ENCODE peak calls at places on chromosomes 11 and 22, in five cellular contexts. J is SK-N-SH, E is GM12878, Z is K562, V is H1. M is an unnamed sample.

GRCh38 chr11:70127653-70128434 is 49.7 kb downstream of the ANO1 start:
- DNase-seq in V (no peak), J (no peak), E (no peak), Z (no peak), M (no peak)

GRCh38 chr11:72308226-72309073 is 64.5 kb upstream of the PHOX2A start:
- DNase-seq in J (peak; percentile 81), Z (peak; percentile 49), V (no peak), E (no peak), M (no peak)

GRCh38 chr11:100849009-100849913 is 162.2 kb downstream of the ARHGAP42 start:
- DNase-seq in J (no peak), Z (no peak), E (no peak), V (no peak), M (no peak)

GRCh38 chr11:85823816-85824215 is 12.9 kb upstream of the SYTL2 start:
- DNase-seq in Z (no peak), V (no peak), E (no peak), J (no peak), M (no peak)

GRCh38 chr11:124199702-124200101 is 16.6 kb downstream of the OR10D3 start:
- DNase-seq in V (no peak), Z (no peak), J (no peak), E (no peak), M (no peak)

GRCh38 chr22:31327786-31328544 is 18.2 kb downstream of the PATZ1 start:
- DNase-seq in J (no peak), E (no peak), Z (no peak), V (no peak), M (no peak)

GRCh38 chr11:34454308-34455032 is 15.7 kb downstream of the CAT start:
- DNase-seq in J (no peak), Z (no peak), V (no peak), E (no peak), M (no peak)

GRCh38 chr11:32045456-32045855 is 45.4 kb upstream of the RCN1 start:
- DNase-seq in Z (no peak), J (no peak), V (no peak), E (no peak), M (no peak)

GRCh38 chr11:100812517-100812916 is 125.4 kb downstream of the ARHGAP42 start:
- DNase-seq in J (no peak), Z (no peak), E (no peak), V (no peak), M (no peak)

GRCh38 chr11:21260101-21260500 is 590.7 kb downstream of the NELL1 start:
- DNase-seq in J (no peak), Z (no peak), V (no peak), E (no peak), M (no peak)

DNA sequence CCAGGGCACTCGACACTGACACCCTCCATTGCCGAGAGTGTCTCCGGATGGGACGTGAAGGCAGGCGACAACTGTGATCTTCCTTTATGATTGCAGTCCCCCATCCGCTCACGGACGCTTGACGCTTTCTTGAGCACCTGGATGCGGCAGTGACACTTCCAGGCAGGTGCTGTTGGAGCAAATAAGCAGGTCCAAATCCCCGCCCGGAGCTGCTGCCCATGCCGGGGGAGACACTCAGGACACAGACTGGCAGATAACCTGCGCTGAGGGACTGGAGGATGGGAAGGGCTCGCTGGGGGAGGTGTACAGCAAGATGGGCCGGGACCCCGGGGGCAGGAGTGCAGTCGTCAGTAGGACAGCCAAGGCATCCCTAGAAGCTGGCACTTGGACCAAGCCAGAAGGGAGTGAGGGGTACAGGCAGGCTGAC is 1403.5 kb downstream of the BRD1 start:
- DNase-seq in Z (no peak), V (no peak), J (no peak), E (no peak), M (no peak)
- TF ChIP-seq CHD2 in Z (no peak), V (no peak), J (no peak), E (no peak), M (no peak)

GRCh38 chr22:17788023-17788330 is 13.7 kb upstream of the BID start:
- DNase-seq in E (no peak), J (no peak), V (no peak), Z (no peak), M (no peak)
- TF ChIP-seq POLR2AphosphoS5 in E (no peak), J (no peak), V (no peak), Z (no peak), M (no peak)

DNA sequence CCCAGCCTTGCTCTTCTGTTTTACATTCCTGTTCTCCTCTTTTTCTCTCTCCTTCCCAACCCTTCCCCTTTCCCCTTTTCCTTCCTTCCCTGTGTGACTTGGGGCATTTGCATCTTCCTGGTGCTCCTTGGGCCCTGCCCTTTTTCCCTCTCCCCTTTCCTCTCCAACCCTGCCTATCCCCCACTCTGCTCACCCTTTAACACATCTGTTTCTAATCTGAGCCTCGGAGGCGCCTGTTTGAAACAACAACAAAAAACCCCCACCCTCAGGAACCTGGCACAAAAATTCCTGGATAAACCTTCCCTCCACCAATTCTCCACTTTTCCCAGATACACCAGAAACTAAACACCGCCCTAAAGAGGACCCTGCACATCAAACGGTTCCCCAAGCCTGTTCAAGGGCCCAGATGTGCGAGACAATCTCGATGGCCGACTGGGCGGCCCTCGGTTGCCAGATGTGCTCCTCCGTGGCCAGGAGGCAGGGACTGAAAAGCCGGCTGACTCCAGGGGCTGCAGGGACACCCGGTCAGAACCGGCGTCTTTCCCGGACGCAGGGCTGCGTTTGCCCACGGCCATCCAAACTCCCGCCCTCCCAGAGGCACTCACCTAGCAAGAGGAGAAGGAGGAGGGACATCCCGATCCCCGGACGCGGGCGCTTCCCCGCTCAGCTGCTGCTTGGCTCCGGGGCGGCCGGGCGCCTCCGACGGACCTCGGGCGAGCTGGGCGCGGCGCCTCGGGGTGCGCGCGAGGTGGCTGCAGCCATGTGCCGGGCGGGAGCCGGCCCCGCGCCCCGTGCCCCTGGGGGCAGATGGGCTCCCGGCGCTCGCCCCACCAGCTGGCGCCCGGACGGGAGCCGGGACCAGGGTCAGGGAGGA is 503 bp downstream of the CLMP start:
- DNase-seq in E (no peak), J (peak; percentile 86), V (no peak), Z (no peak), M (no peak)
- TF ChIP-seq CHD2 in E (no peak), J (no peak), V (no peak), Z (no peak), M (no peak)

GRCh38 chr22:17638182-17638431 is 450 bp upstream of the BCL2L13 start:
- DNase-seq in J (no peak), E (no peak), V (no peak), Z (no peak), M (no peak)
- TF ChIP-seq POLR2AphosphoS5 in J (no peak), E (no peak), V (no peak), Z (no peak), M (no peak)

GRCh38 chr11:73931039-73931645 is 19.7 kb upstream of the DNAJB13 start:
- DNase-seq in V (peak; percentile 52), E (no peak), J (peak; percentile 64), Z (peak; percentile 53), M (peak; percentile 50)
- TF ChIP-seq CHD2 in V (no peak), E (no peak), J (no peak), Z (no peak), M (no peak)

GRCh38 chr22:42509548-42509947 is 10.0 kb downstream of the RRP7A start:
- DNase-seq in J (no peak), E (no peak), V (no peak), Z (no peak), M (no peak)
- TF ChIP-seq POLR2AphosphoS5 in J (no peak), E (no peak), V (no peak), Z (no peak), M (peak; percentile 9)

DNA sequence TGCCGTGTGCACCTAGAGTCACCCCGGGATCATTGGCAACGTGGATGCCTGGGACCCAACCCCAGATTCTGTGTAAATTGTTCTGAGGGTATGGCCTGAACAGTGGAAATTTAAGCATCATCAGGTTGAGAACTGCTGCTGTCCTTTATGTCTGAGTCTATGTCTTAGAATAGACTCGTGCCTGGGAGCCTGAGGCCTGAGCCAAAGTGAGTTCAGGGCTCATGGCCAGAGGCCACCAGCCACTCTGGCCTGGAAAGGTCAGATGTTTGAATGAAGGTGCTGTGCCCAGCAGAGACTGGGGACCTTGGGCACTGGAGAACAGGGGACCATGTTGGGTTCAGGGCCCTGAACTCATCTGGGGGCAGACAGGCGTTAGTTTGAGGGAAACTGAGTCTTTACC is 91.1 kb downstream of the MYO18B start:
- DNase-seq in J (no peak), E (no peak), V (no peak), Z (no peak), M (no peak)
- TF ChIP-seq CHD2 in J (no peak), E (no peak), V (no peak), Z (no peak), M (no peak)

GRCh38 chr11:78418584-78419211 is 1.1 kb upstream of the GAB2 start:
- DNase-seq in E (no peak), Z (no peak), V (no peak), J (no peak), M (no peak)

GRCh38 chr11:78417175-78417887 is at the start of gene GAB2:
- DNase-seq in Z (no peak), V (peak; percentile 72), J (no peak), E (no peak), M (no peak)

GRCh38 chr11:78419327-78419726 is 1.7 kb upstream of the GAB2 start:
- DNase-seq in Z (no peak), J (no peak), V (no peak), E (no peak), M (no peak)

GRCh38 chr11:78416285-78417174 is 1.1 kb downstream of the GAB2 start:
- DNase-seq in J (peak; percentile 83), V (peak; percentile 91), E (no peak), Z (peak; percentile 83), M (peak; percentile 83)

GRCh38 chr11:78417888-78418583 is 416 bp upstream of the GAB2 start:
- DNase-seq in E (no peak), Z (peak; percentile 90), J (peak; percentile 92), V (peak; percentile 82), M (peak; percentile 66)
- TF ChIP-seq POLR2AphosphoS5 in E (peak; percentile 54), Z (peak; percentile 41), J (peak; percentile 65), V (no peak), M (peak; percentile 39)